ENCODE peak calls at places on chromosomes 11 and 22, in five cellular contexts. X is DMS153, R is NCI-H510A treated with DMSO at 0.1 percent for 48 hours, M is AG09309, L is AG08396. B is an unnamed sample.

GRCh38 chr11:118792642-118793124 is 1.7 kb upstream of the DDX6 start:
- DNase-seq in X (peak), R (peak), M (peak), L (peak), B (peak)

GRCh38 chr22:29733362-29734322 is 13.8 kb downstream of the CABP7 start:
- DNase-seq in X (peak), R (peak), M (no peak), L (no peak), B (no peak)

GRCh38 chr11:63845305-63845704 is 6.4 kb downstream of the MARK2 start:
- DNase-seq in X (no peak), R (no peak), M (no peak), L (no peak), B (peak)

GRCh38 chr11:89463381-89463780 is 27.8 kb downstream of the NOX4 start:
- DNase-seq in X (no peak), R (no peak), M (no peak), L (no peak), B (no peak)

GRCh38 chr11:68990995-68991780 is 10.4 kb upstream of the MRGPRD start:
- DNase-seq in X (no peak), R (no peak), M (no peak), L (no peak), B (no peak)

GRCh38 chr11:70226967-70227366 is 23.9 kb downstream of the FADD start:
- DNase-seq in X (no peak), R (no peak), M (no peak), L (no peak), B (no peak)

GRCh38 chr11:34644669-34645406 is 23.9 kb downstream of the EHF start:
- DNase-seq in X (no peak), R (no peak), M (peak), L (peak), B (peak)

GRCh38 chr11:12731841-12732336 is 57.7 kb downstream of the TEAD1 start:
- DNase-seq in X (no peak), R (no peak), M (peak), L (no peak), B (no peak)

GRCh38 chr11:35354644-35355043 is 64.7 kb downstream of the SLC1A2 start:
- DNase-seq in X (no peak), R (no peak), M (no peak), L (no peak), B (no peak)